ENCODE peak calls at places on chromosomes 7 and 10, in five cellular contexts. One of them, this sample, is unnamed.

GRCh38 chr7:106570948-106571418 is 90.0 kb downstream of the CCDC71L start:
- DNase-seq in sigmoid colon: no peak
- DNase-seq in stomach: no peak
- DNase-seq in suprapubic skin: no peak
- DNase-seq in transverse colon: no peak
- DNase-seq in this sample: no peak

GRCh38 chr7:156039971-156040677 is 227.9 kb upstream of the SHH start:
- DNase-seq in sigmoid colon: no peak
- DNase-seq in stomach: no peak
- DNase-seq in suprapubic skin: no peak
- DNase-seq in transverse colon: no peak
- DNase-seq in this sample: no peak

GRCh38 chr7:135519871-135520270 is 10.0 kb upstream of the CNOT4 start:
- DNase-seq in sigmoid colon: no peak
- DNase-seq in stomach: no peak
- DNase-seq in suprapubic skin: no peak
- DNase-seq in transverse colon: no peak
- DNase-seq in this sample: no peak

GRCh38 chr7:96657347-96658010 is 52.2 kb downstream of the SEM1 start:
- DNase-seq in sigmoid colon: no peak
- DNase-seq in stomach: no peak
- DNase-seq in suprapubic skin: no peak
- DNase-seq in transverse colon: no peak
- DNase-seq in this sample: no peak

GRCh38 chr7:27314111-27314510 is 71.5 kb downstream of the EVX1 start:
- DNase-seq in sigmoid colon: no peak
- DNase-seq in stomach: no peak
- DNase-seq in suprapubic skin: no peak
- DNase-seq in transverse colon: no peak
- DNase-seq in this sample: no peak

GRCh38 chr10:106935978-106936451 is 228.5 kb downstream of the SORCS1 start:
- DNase-seq in sigmoid colon: no peak
- DNase-seq in stomach: no peak
- DNase-seq in suprapubic skin: no peak
- DNase-seq in transverse colon: no peak
- DNase-seq in this sample: no peak

GRCh38 chr7:33885290-33886005 is 19.9 kb upstream of the BMPER start:
- DNase-seq in sigmoid colon: no peak
- DNase-seq in stomach: no peak
- DNase-seq in suprapubic skin: no peak
- DNase-seq in transverse colon: no peak
- DNase-seq in this sample: no peak

GRCh38 chr10:80382989-80383388 is 25.4 kb upstream of the PRXL2A start:
- DNase-seq in sigmoid colon: no peak
- DNase-seq in stomach: no peak
- DNase-seq in suprapubic skin: no peak
- DNase-seq in transverse colon: peak
- DNase-seq in this sample: no peak

GRCh38 chr7:149558149-149558861 is 60.7 kb upstream of the ZNF746 start:
- DNase-seq in sigmoid colon: no peak
- DNase-seq in stomach: no peak
- DNase-seq in suprapubic skin: no peak
- DNase-seq in transverse colon: no peak
- DNase-seq in this sample: no peak

GRCh38 chr7:30476401-30477145 is 2.0 kb downstream of the NOD1 start:
- DNase-seq in sigmoid colon: peak
- DNase-seq in stomach: no peak
- DNase-seq in suprapubic skin: no peak
- DNase-seq in transverse colon: no peak
- DNase-seq in this sample: no peak

GRCh38 chr7:73827568-73828106 is 3.2 kb upstream of the CLDN4 start:
- DNase-seq in sigmoid colon: no peak
- DNase-seq in stomach: peak
- DNase-seq in suprapubic skin: no peak
- DNase-seq in transverse colon: peak
- DNase-seq in this sample: peak

GRCh38 chr7:28754027-28754426 is 204.1 kb downstream of the TRIL start:
- DNase-seq in sigmoid colon: no peak
- DNase-seq in stomach: no peak
- DNase-seq in suprapubic skin: no peak
- DNase-seq in transverse colon: no peak
- DNase-seq in this sample: no peak

GRCh38 chr7:6571160-6571779 is 6.0 kb upstream of the ZDHHC4 start:
- DNase-seq in sigmoid colon: no peak
- DNase-seq in stomach: no peak
- DNase-seq in suprapubic skin: no peak
- DNase-seq in transverse colon: no peak
- DNase-seq in this sample: no peak

GRCh38 chr7:46352335-46352954 is 431.4 kb upstream of the IGFBP3 start:
- DNase-seq in sigmoid colon: no peak
- DNase-seq in stomach: no peak
- DNase-seq in suprapubic skin: no peak
- DNase-seq in transverse colon: no peak
- DNase-seq in this sample: no peak

GRCh38 chr7:38328814-38329213 is 55.4 kb upstream of the TARP start:
- DNase-seq in sigmoid colon: no peak
- DNase-seq in stomach: no peak
- DNase-seq in suprapubic skin: no peak
- DNase-seq in transverse colon: no peak
- DNase-seq in this sample: no peak

GRCh38 chr10:31702954-31703353 is 225.7 kb downstream of the ARHGAP12 start:
- DNase-seq in sigmoid colon: no peak
- DNase-seq in stomach: no peak
- DNase-seq in suprapubic skin: no peak
- DNase-seq in transverse colon: no peak
- DNase-seq in this sample: no peak

GRCh38 chr7:139572704-139573395 is 49.4 kb downstream of the CLEC2L start:
- DNase-seq in sigmoid colon: no peak
- DNase-seq in stomach: peak
- DNase-seq in suprapubic skin: no peak
- DNase-seq in transverse colon: no peak
- DNase-seq in this sample: peak

GRCh38 chr10:105797234-105797890 is 1156.3 kb downstream of the SORCS3 start:
- DNase-seq in sigmoid colon: no peak
- DNase-seq in stomach: no peak
- DNase-seq in suprapubic skin: no peak
- DNase-seq in transverse colon: no peak
- DNase-seq in this sample: peak

GRCh38 chr10:116696919-116697318 is 45.4 kb downstream of the HSPA12A start:
- DNase-seq in sigmoid colon: no peak
- DNase-seq in stomach: no peak
- DNase-seq in suprapubic skin: no peak
- DNase-seq in transverse colon: no peak
- DNase-seq in this sample: no peak

GRCh38 chr10:69748621-69749020 is 53.1 kb upstream of the COL13A1 start:
- DNase-seq in sigmoid colon: no peak
- DNase-seq in stomach: no peak
- DNase-seq in suprapubic skin: no peak
- DNase-seq in transverse colon: no peak
- DNase-seq in this sample: no peak

GRCh38 chr7:137020351-137020750 is 151.9 kb downstream of the CHRM2 start:
- DNase-seq in sigmoid colon: no peak
- DNase-seq in stomach: no peak
- DNase-seq in suprapubic skin: no peak
- DNase-seq in transverse colon: no peak
- DNase-seq in this sample: no peak

GRCh38 chr7:42237162-42237821 is at the start of gene GLI3:
- DNase-seq in sigmoid colon: peak
- DNase-seq in stomach: peak
- DNase-seq in suprapubic skin: peak
- DNase-seq in transverse colon: peak
- DNase-seq in this sample: peak

GRCh38 chr7:27181176-27181520 is 3.9 kb downstream of the HOXA11 start:
- DNase-seq in sigmoid colon: peak
- DNase-seq in stomach: no peak
- DNase-seq in suprapubic skin: peak
- DNase-seq in transverse colon: peak
- DNase-seq in this sample: no peak

GRCh38 chr10:96709525-96709924 is 10.8 kb downstream of the PIK3AP1 start:
- DNase-seq in sigmoid colon: no peak
- DNase-seq in stomach: no peak
- DNase-seq in suprapubic skin: no peak
- DNase-seq in transverse colon: no peak
- DNase-seq in this sample: peak

GRCh38 chr7:138460176-138460648 is at the start of gene TRIM24:
- DNase-seq in sigmoid colon: peak
- DNase-seq in stomach: no peak
- DNase-seq in suprapubic skin: peak
- DNase-seq in transverse colon: no peak
- DNase-seq in this sample: peak

GRCh38 chr7:120996333-120996982 is 7.9 kb downstream of the CPED1 start:
- DNase-seq in sigmoid colon: peak
- DNase-seq in stomach: peak
- DNase-seq in suprapubic skin: no peak
- DNase-seq in transverse colon: peak
- DNase-seq in this sample: no peak

GRCh38 chr10:32153252-32153651 is 97.0 kb upstream of the KIF5B start:
- DNase-seq in sigmoid colon: no peak
- DNase-seq in stomach: no peak
- DNase-seq in suprapubic skin: no peak
- DNase-seq in transverse colon: no peak
- DNase-seq in this sample: no peak

GRCh38 chr10:122864901-122865300 is 14.5 kb downstream of the FAM24B start:
- DNase-seq in sigmoid colon: no peak
- DNase-seq in stomach: no peak
- DNase-seq in suprapubic skin: no peak
- DNase-seq in transverse colon: no peak
- DNase-seq in this sample: no peak

GRCh38 chr7:51949726-51950644 is 633.4 kb upstream of the COBL start:
- DNase-seq in sigmoid colon: no peak
- DNase-seq in stomach: no peak
- DNase-seq in suprapubic skin: no peak
- DNase-seq in transverse colon: no peak
- DNase-seq in this sample: no peak

DNA sequence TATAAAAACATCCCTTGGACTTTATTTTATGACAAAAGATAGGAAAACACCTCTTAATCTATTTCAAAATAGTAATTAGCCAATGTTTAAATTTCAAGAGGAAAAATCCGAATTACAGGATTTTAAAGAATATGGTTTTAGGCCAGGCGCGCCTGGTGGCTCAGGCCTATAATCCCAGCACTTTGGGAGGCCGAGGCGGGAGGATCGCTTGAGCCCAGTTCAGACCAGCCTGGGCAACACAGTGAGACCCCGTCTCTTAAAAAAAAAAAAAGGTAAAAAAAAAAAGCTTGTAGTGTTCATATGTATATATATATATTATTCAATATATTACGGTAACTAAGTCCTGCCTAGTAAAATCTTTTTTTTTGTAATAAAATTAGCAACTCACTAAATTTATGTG is 1.4 kb downstream of the BNIP3 start:
- DNase-seq in sigmoid colon: no peak
- DNase-seq in stomach: no peak
- DNase-seq in suprapubic skin: no peak
- DNase-seq in transverse colon: no peak
- DNase-seq in this sample: no peak
- H3K27ac ChIP-seq in sigmoid colon: peak
- H3K27ac ChIP-seq in stomach: no peak
- H3K27ac ChIP-seq in suprapubic skin: no peak
- H3K27ac ChIP-seq in transverse colon: no peak
- H3K27ac ChIP-seq in this sample: peak

DNA sequence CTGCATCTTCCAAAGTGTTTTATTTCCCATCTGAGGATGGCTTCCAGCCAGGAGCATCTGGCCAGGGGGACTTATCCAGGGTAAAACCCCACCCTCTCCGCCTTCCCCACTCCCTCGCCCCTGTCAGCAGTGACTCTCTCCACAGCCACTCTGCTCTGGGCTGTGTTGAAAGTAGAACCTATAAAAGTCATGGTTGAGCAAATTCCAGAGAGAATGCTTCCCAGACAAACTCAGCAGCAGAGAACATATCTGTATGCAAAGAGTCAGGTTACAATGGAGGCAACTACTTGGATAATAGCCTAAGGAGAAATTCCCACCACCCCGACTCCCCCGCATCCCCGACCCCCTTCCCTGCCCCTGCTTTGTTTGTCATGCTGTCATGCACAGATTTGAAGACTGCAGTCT is 110.9 kb upstream of the ANLN start:
- DNase-seq in sigmoid colon: peak
- DNase-seq in stomach: no peak
- DNase-seq in suprapubic skin: peak
- DNase-seq in transverse colon: no peak
- DNase-seq in this sample: no peak
- TF ChIP-seq EP300 in sigmoid colon: peak
- TF ChIP-seq EP300 in stomach: no peak
- TF ChIP-seq EP300 in suprapubic skin: no peak
- TF ChIP-seq EP300 in transverse colon: peak
- TF ChIP-seq EP300 in this sample: no peak

DNA sequence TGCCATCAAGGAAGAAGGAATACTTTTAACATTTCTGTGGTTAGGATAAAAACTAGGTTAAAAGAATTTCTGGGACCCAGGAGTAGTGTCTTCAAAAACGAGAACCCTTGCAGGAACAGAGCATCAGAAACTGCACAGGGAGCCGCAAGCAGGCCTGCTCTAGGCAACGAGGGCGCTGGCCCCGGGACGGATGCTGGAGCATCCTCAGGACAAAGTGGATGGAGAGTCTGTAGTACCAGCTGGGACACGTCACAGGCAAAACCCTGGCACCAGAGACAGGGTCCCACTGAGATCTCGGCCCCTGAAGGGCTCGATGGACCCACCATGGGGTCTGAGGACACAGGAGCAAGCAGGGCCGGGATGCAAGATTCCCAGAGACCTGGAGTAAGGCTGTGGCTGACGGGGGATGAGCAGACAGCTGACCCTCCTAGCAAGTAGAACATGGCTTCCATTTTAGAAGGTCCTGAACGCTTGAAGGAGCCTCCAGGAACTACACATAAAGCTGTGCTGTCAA is 106.6 kb downstream of the GALNT11 start:
- DNase-seq in sigmoid colon: no peak
- DNase-seq in stomach: no peak
- DNase-seq in suprapubic skin: no peak
- DNase-seq in transverse colon: no peak
- DNase-seq in this sample: peak
- TF ChIP-seq POLR2AphosphoS5 in sigmoid colon: no peak
- TF ChIP-seq POLR2AphosphoS5 in stomach: no peak
- TF ChIP-seq POLR2AphosphoS5 in suprapubic skin: no peak
- TF ChIP-seq POLR2AphosphoS5 in transverse colon: no peak
- TF ChIP-seq POLR2AphosphoS5 in this sample: no peak

DNA sequence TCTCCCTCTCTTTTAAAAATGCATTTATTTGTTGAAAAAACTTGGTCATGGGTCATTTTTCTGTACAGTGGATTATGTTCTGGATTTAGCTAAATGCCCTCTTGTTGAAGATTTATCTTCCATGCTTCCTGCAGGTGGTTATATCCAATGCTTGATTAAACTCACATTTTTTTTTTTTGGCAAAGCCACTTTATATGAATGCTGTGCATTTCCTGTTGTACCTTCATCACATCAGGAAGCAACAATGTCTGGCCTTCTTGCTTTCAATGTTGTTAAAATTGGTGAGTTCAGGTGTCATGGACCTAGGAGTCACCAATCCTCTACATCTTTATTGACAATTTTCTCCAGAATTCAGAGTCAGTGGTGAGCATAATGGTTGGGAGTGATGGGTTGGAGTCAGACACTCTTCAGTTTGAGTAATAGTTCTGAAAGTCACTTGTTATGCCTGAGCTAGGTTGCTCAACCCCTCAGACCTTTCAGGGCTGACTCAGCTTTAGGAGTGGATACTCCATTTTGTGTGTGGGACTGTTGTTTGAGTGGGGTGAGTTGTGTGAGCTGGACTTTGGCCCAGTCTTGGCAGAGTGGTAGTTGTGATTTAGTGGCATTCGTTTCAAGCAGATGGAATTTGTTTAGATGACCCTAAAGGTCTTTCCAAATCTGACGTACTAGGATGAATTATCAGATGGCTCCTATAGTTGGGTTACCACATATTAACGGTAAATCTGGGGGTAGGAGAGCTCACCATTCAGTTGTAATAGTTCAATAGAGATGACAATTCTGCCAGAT is 213.5 kb upstream of the ZNF32 start:
- DNase-seq in sigmoid colon: no peak
- DNase-seq in stomach: no peak
- DNase-seq in suprapubic skin: no peak
- DNase-seq in transverse colon: no peak
- DNase-seq in this sample: no peak
- H3K27ac ChIP-seq in sigmoid colon: no peak
- H3K27ac ChIP-seq in stomach: peak
- H3K27ac ChIP-seq in suprapubic skin: peak
- H3K27ac ChIP-seq in transverse colon: no peak
- H3K27ac ChIP-seq in this sample: no peak

This sample was measured in upper lobe of left lung.